ENCODE peak calls at places on chromosome 15, in five cellular contexts. Q is neuronal stem cell, I is neural progenitor cell, B is IMR-90, W is SK-N-SH. U is an unnamed sample. For H3K27me3, the result is how much of the 10 kb centered on the place peaks cover.

GRCh38 chr15:25876231-25877140 is 13.4 kb upstream of the ATP10A start:
- DNase-seq in Q (no peak), I (no peak), B (no peak), W (no peak), U (no peak)

GRCh38 chr15:63601727-63602185 is 4.6 kb downstream of the FBXL22 start:
- DNase-seq in Q (no peak), I (no peak), B (no peak), W (peak), U (peak)

GRCh38 chr15:61008915-61009314 is 220.2 kb downstream of the RORA start:
- DNase-seq in Q (no peak), I (no peak), B (no peak), W (no peak), U (no peak)

GRCh38 chr15:26970712-26971210 is at the start of gene GABRG3:
- DNase-seq in Q (peak), I (peak), B (no peak), W (peak), U (no peak)

GRCh38 chr15:89502867-89503595 is 6.6 kb upstream of the RHCG start:
- DNase-seq in Q (no peak), I (no peak), B (no peak), W (no peak), U (peak)

GRCh38 chr15:51134416-51135199 is 39.9 kb upstream of the TNFAIP8L3 start:
- DNase-seq in Q (no peak), I (no peak), B (no peak), W (no peak), U (no peak)

GRCh38 chr15:22912256-22912655 is 67.9 kb downstream of the CYFIP1 start:
- DNase-seq in Q (no peak), I (no peak), B (no peak), W (no peak), U (no peak)

GRCh38 chr15:54307252-54307902 is 329.1 kb downstream of the UNC13C start:
- DNase-seq in Q (no peak), I (no peak), B (no peak), W (no peak), U (no peak)

GRCh38 chr15:81182746-81183402 is 13.8 kb upstream of the IL16 start:
- DNase-seq in Q (no peak), I (peak), B (no peak), W (no peak), U (no peak)
- H3K4me3 ChIP-seq in Q (no peak), I (no peak), B (peak), W (no peak), U (no peak)

GRCh38 chr15:70024521-70024920 is 73.2 kb downstream of the TLE3 start:
- DNase-seq in Q (no peak), I (no peak), B (no peak), W (no peak), U (no peak)

GRCh38 chr15:70027518-70027917 is 70.2 kb downstream of the TLE3 start:
- DNase-seq in Q (no peak), I (no peak), B (no peak), W (no peak), U (no peak)

GRCh38 chr15:70025413-70026296 is 72.1 kb downstream of the TLE3 start:
- DNase-seq in Q (no peak), I (no peak), B (no peak), W (no peak), U (no peak)

GRCh38 chr15:70029297-70029701 is 68.4 kb downstream of the TLE3 start:
- DNase-seq in Q (no peak), I (no peak), B (no peak), W (no peak), U (no peak)

GRCh38 chr15:70026991-70027390 is 70.7 kb downstream of the TLE3 start:
- DNase-seq in Q (no peak), I (no peak), B (no peak), W (no peak), U (no peak)
- H3K9ac ChIP-seq in Q (no peak), I (no peak), B (no peak), W (no peak), U (no peak)

GRCh38 chr15:41853831-41854230 is 15.2 kb downstream of the PLA2G4B start:
- DNase-seq in Q (no peak), I (no peak), B (no peak), W (no peak), U (no peak)
- H3K27me3 ChIP-seq in Q (under half), I (under half), B (under half), W (under half), U (under half)

GRCh38 chr15:69031013-69032001 is 16.8 kb downstream of the NOX5 start:
- DNase-seq in Q (peak), I (peak), B (no peak), W (peak), U (peak)
- H3K4me3 ChIP-seq in Q (peak), I (peak), B (peak), W (peak), U (peak)

GRCh38 chr15:76161153-76162049 is 101.6 kb downstream of the TMEM266 start:
- DNase-seq in Q (no peak), I (no peak), B (no peak), W (no peak), U (no peak)

GRCh38 chr15:76162050-76162425 is 102.3 kb downstream of the TMEM266 start:
- DNase-seq in Q (no peak), I (no peak), B (no peak), W (no peak), U (no peak)

GRCh38 chr15:76162784-76163428 is 103.1 kb downstream of the TMEM266 start:
- DNase-seq in Q (no peak), I (no peak), B (no peak), W (no peak), U (no peak)

GRCh38 chr15:76164602-76165001 is 104.8 kb downstream of the TMEM266 start:
- DNase-seq in Q (no peak), I (no peak), B (no peak), W (no peak), U (no peak)

GRCh38 chr15:76163429-76164020 is 103.7 kb downstream of the TMEM266 start:
- DNase-seq in Q (no peak), I (no peak), B (peak), W (peak), U (peak)
- H3K9ac ChIP-seq in Q (peak), I (no peak), B (peak), W (no peak), U (no peak)

U was measured in colonic mucosa.